ENCODE peak calls at places on chromosomes 2 and 18, in eight cellular contexts. W is ACHN; L is SK-N-MC; F is SJCRH30; G is RWPE1; M is HEK293T; A is stimulated activated CD8-positive, alpha-beta memory T cell treated with anti-CD3 and anti-CD28 coated beads, Interleukin-7, amount 100 ng/mL, for 4 hours; U is left ventricle myocardium superior. N is an unnamed sample.

GRCh38 chr2:241413929-241414580 is 58.0 kb downstream of the FARP2 start:
- DNase-seq in W (no peak), L (no peak), F (no peak), G (no peak), M (no peak), A (no peak), U (no peak), N (no peak)

GRCh38 chr2:20182241-20182931 is 42.5 kb downstream of the SDC1 start:
- DNase-seq in W (no peak), L (no peak), F (no peak), G (peak; percentile 78), M (no peak), A (no peak), U (peak; percentile 34), N (peak; percentile 99)

GRCh38 chr2:189153608-189154007 is 26.0 kb downstream of the COL5A2 start:
- DNase-seq in W (no peak), L (no peak), F (no peak), G (no peak), M (no peak), A (no peak), U (no peak), N (no peak)

GRCh38 chr2:174025271-174026121 is 60.3 kb upstream of the SP3 start:
- DNase-seq in W (no peak), L (peak; percentile 88), F (peak; percentile 31), G (no peak), M (no peak), A (no peak), U (peak; percentile 86), N (no peak)

GRCh38 chr18:45730832-45731545 is 7.0 kb downstream of the SLC14A1 start:
- DNase-seq in W (peak; percentile 96), L (no peak), F (no peak), G (no peak), M (no peak), A (no peak), U (no peak), N (no peak)

GRCh38 chr2:10931710-10932255 is 20.0 kb downstream of the KCNF1 start:
- DNase-seq in W (peak; percentile 93), L (no peak), F (no peak), G (no peak), M (no peak), A (no peak), U (no peak), N (peak; percentile 78)

GRCh38 chr18:76922107-76922506 is 99.8 kb downstream of the ZNF236 start:
- DNase-seq in W (peak; percentile 9), L (no peak), F (peak; percentile 9), G (peak; percentile 1), M (peak; percentile 38), A (peak; percentile 19), U (peak; percentile 61), N (peak; percentile 5)

GRCh38 chr18:52333860-52334259 is 6.1 kb upstream of the DCC start:
- DNase-seq in W (no peak), L (no peak), F (no peak), G (no peak), M (no peak), A (no peak), U (no peak), N (no peak)

GRCh38 chr2:45595724-45596435 is 15.2 kb downstream of the SRBD1 start:
- DNase-seq in W (peak; percentile 59), L (no peak), F (no peak), G (peak; percentile 42), M (no peak), A (no peak), U (peak; percentile 51), N (peak; percentile 42)

GRCh38 chr2:174117951-174118930 is 130.1 kb downstream of the OLA1 start:
- DNase-seq in W (peak; percentile 26), L (no peak), F (no peak), G (peak; percentile 56), M (no peak), A (no peak), U (no peak), N (peak; percentile 47)

GRCh38 chr2:193973781-193974180 is 1683.2 kb upstream of the SLC39A10 start:
- DNase-seq in W (no peak), L (no peak), F (no peak), G (no peak), M (no peak), A (no peak), U (no peak), N (no peak)

GRCh38 chr2:146893500-146894041 is 951.3 kb upstream of the ACVR2A start:
- DNase-seq in W (no peak), L (no peak), F (no peak), G (no peak), M (no peak), A (no peak), U (no peak), N (no peak)